ENCODE peak calls at places on chromosomes 12 and 14, in four cellular contexts. H is psoas muscle, Y is upper lobe of left lung, D is mucosa of gallbladder. X is an unnamed sample.

GRCh38 chr12:67088401-67089118 is 180.6 kb upstream of the CAND1 start:
- DNase-seq in Y (no peak), D (no peak), H (no peak), X (no peak)

GRCh38 chr12:91781114-91781513 is 364.5 kb downstream of the BTG1 start:
- DNase-seq in D (no peak), H (no peak), Y (no peak), X (no peak)

GRCh38 chr12:102918840-102919239 is 1.8 kb upstream of the PAH start:
- DNase-seq in Y (no peak), H (no peak), D (no peak), X (no peak)

GRCh38 chr12:75350413-75350812 is 15.9 kb downstream of the GLIPR1L1 start:
- DNase-seq in H (no peak), D (no peak), Y (no peak), X (no peak)

GRCh38 chr14:100778951-100779690 is 46.8 kb upstream of the MEG3 start:
- DNase-seq in D (no peak), H (no peak), Y (no peak), X (no peak)

GRCh38 chr12:128387811-128388422 is 120.9 kb downstream of the TMEM132C start:
- DNase-seq in D (peak), H (peak), Y (peak), X (no peak)

GRCh38 chr14:88242426-88242825 is 80.6 kb downstream of the KCNK10 start:
- DNase-seq in D (no peak), H (no peak), Y (no peak), X (peak)

GRCh38 chr12:51846911-51847829 is 1.3 kb downstream of the FIGNL2 start:
- DNase-seq in D (peak), H (peak), Y (peak), X (no peak)

GRCh38 chr12:104953323-104953722 is 4.8 kb downstream of the SLC41A2 start:
- DNase-seq in H (no peak), Y (peak), D (peak), X (no peak)

GRCh38 chr12:113109872-113110623 is 25.5 kb downstream of the RASAL1 start:
- DNase-seq in Y (no peak), D (no peak), H (no peak), X (no peak)

GRCh38 chr14:52026921-52027320 is 37.6 kb downstream of the RTRAF start:
- DNase-seq in H (no peak), D (no peak), Y (no peak), X (no peak)

GRCh38 chr12:42426733-42427132 is 100.8 kb downstream of the PPHLN1 start:
- DNase-seq in D (no peak), Y (no peak), H (no peak), X (no peak)

GRCh38 chr14:106318700-106319099 is 792.3 kb downstream of the TMEM121 start:
- DNase-seq in D (no peak), H (no peak), Y (no peak), X (no peak)

GRCh38 chr12:15208871-15209656 is 12.2 kb downstream of the RERG start:
- DNase-seq in D (no peak), Y (no peak), H (no peak), X (no peak)

GRCh38 chr14:82075566-82075965 is 541.9 kb upstream of the SEL1L start:
- DNase-seq in D (peak), Y (no peak), H (no peak), X (no peak)

GRCh38 chr12:57629897-57630471 is 3.0 kb downstream of the B4GALNT1 start:
- DNase-seq in D (peak), Y (no peak), H (no peak), X (no peak)

GRCh38 chr12:26658991-26659390 is 174.0 kb downstream of the ITPR2 start:
- DNase-seq in H (no peak), Y (no peak), D (no peak), X (no peak)

GRCh38 chr12:51471465-51471864 is 46.8 kb downstream of the SLC4A8 start:
- DNase-seq in D (peak), H (no peak), Y (no peak), X (no peak)

GRCh38 chr14:40318211-40318719 is 886.0 kb upstream of the FBXO33 start:
- DNase-seq in Y (no peak), D (no peak), H (no peak), X (no peak)

GRCh38 chr12:131060011-131060703 is 106.5 kb downstream of the ADGRD1 start:
- DNase-seq in D (no peak), Y (no peak), H (no peak), X (no peak)